ENCODE peak calls at places on chromosomes 11 and 22, in five cellular contexts. N is fibroblast of lung; C is A549; Y is NCI-H774; M is CD8-positive, alpha-beta T cell. I is an unnamed sample.

GRCh38 chr11:123060265-123061000 is 1.5 kb downstream of the HSPA8 start:
- DNase-seq in N (no peak), C (no peak), Y (no peak), M (no peak), I (no peak)

GRCh38 chr22:48884786-48885185 is 942.9 kb downstream of the BRD1 start:
- DNase-seq in N (no peak), C (no peak), Y (no peak), M (no peak), I (no peak)

GRCh38 chr11:130937051-130937450 is 20.8 kb upstream of the SNX19 start:
- DNase-seq in N (no peak), C (no peak), Y (no peak), M (no peak), I (no peak)

GRCh38 chr22:17412232-17412631 is 43.0 kb downstream of the CECR2 start:
- DNase-seq in N (no peak), C (no peak), Y (no peak), M (no peak), I (no peak)

GRCh38 chr22:26756675-26757293 is 99.4 kb downstream of the MIAT start:
- DNase-seq in N (peak; percentile 89), C (no peak), Y (peak; percentile 1), M (no peak), I (no peak)

GRCh38 chr11:89458646-89459045 is 32.5 kb downstream of the NOX4 start:
- DNase-seq in N (peak; percentile 14), C (no peak), Y (no peak), M (no peak), I (no peak)

GRCh38 chr11:62804310-62805043 is 763 bp downstream of the NXF1 start:
- DNase-seq in N (peak; percentile 54), C (no peak), Y (no peak), M (no peak), I (no peak)

GRCh38 chr11:29009426-29009825 is 901.2 kb downstream of the METTL15 start:
- DNase-seq in N (peak; percentile 83), C (no peak), Y (no peak), M (no peak), I (no peak)

GRCh38 chr11:2762451-2762850 is 62.7 kb upstream of the KCNQ1OT1 start:
- DNase-seq in N (no peak), C (no peak), Y (no peak), M (no peak), I (no peak)

GRCh38 chr11:83285131-83285770 is 916 bp downstream of the CCDC90B start:
- DNase-seq in N (no peak), C (no peak), Y (no peak), M (no peak), I (no peak)

GRCh38 chr22:38304526-38304925 is 12.7 kb downstream of the CSNK1E start:
- DNase-seq in N (no peak), C (no peak), Y (no peak), M (no peak), I (no peak)

GRCh38 chr11:29282088-29282487 is 734.7 kb downstream of the KCNA4 start:
- DNase-seq in N (peak; percentile 98), C (peak; percentile 81), Y (peak; percentile 34), M (no peak), I (no peak)

GRCh38 chr22:25139062-25139461 is 60.6 kb upstream of the CRYBB3 start:
- DNase-seq in N (no peak), C (no peak), Y (no peak), M (no peak), I (no peak)

GRCh38 chr11:125902315-125902926 is 585 bp downstream of the PUS3 start:
- DNase-seq in N (no peak), C (no peak), Y (no peak), M (no peak), I (no peak)

GRCh38 chr11:46119352-46120216 is 1.7 kb downstream of the PHF21A start:
- DNase-seq in N (peak; percentile 77), C (no peak), Y (no peak), M (peak; percentile 40), I (peak; percentile 54)

GRCh38 chr22:34414467-34415440 is 494.5 kb upstream of the LARGE1 start:
- DNase-seq in N (peak; percentile 11), C (peak; percentile 1), Y (peak; percentile 6), M (no peak), I (no peak)

GRCh38 chr11:59028105-59028504 is 58.0 kb upstream of the GLYATL1B start:
- DNase-seq in N (no peak), C (no peak), Y (no peak), M (no peak), I (no peak)

GRCh38 chr22:46766611-46767010 is 4.2 kb downstream of the TBC1D22A start:
- DNase-seq in N (no peak), C (no peak), Y (no peak), M (no peak), I (no peak)

GRCh38 chr11:63017306-63017974 is 1.8 kb upstream of the SLC22A8 start:
- DNase-seq in N (peak; percentile 3), C (no peak), Y (no peak), M (no peak), I (no peak)

GRCh38 chr11:113664981-113665710 is 41.0 kb downstream of the TMPRSS5 start:
- DNase-seq in N (peak; percentile 43), C (no peak), Y (no peak), M (no peak), I (no peak)

GRCh38 chr22:50247748-50248147 is 2.9 kb upstream of the TUBGCP6 start:
- DNase-seq in N (peak; percentile 67), C (no peak), Y (peak; percentile 65), M (no peak), I (peak; percentile 73)

GRCh38 chr11:10943968-10944367 is 86.1 kb upstream of the ZBED5 start:
- DNase-seq in N (peak; percentile 67), C (no peak), Y (no peak), M (no peak), I (no peak)

GRCh38 chr11:120254788-120255518 is 15.0 kb downstream of the POU2F3 start:
- DNase-seq in N (no peak), C (no peak), Y (no peak), M (no peak), I (no peak)

GRCh38 chr11:124943242-124943641 is 7.4 kb upstream of the HEPACAM start:
- DNase-seq in N (no peak), C (no peak), Y (no peak), M (no peak), I (no peak)

GRCh38 chr22:43424201-43424600 is 12.4 kb downstream of the MPPED1 start:
- DNase-seq in N (no peak), C (no peak), Y (no peak), M (no peak), I (no peak)

GRCh38 chr11:4183410-4184057 is 88.9 kb downstream of the RRM1 start:
- DNase-seq in N (no peak), C (no peak), Y (no peak), M (no peak), I (no peak)

GRCh38 chr11:113505541-113506375 is 30.6 kb upstream of the DRD2 start:
- DNase-seq in N (peak; percentile 85), C (no peak), Y (no peak), M (no peak), I (no peak)

GRCh38 chr22:23072911-23073491 is 2.7 kb downstream of the GNAZ start:
- DNase-seq in N (peak; percentile 24), C (no peak), Y (no peak), M (no peak), I (no peak)

I was measured in effector memory CD4-positive, alpha-beta T cell.